ENCODE peak calls at places on chromosomes 5 and 9, in six cellular contexts. One of them, this sample, is unnamed.

GRCh38 chr9:100397867-100398266 is 29.1 kb upstream of the MSANTD3 start:
- DNase-seq in activated CD8-positive, alpha-beta memory T cell treated with anti-CD3 and anti-CD28 coated beads for 4 hours: no peak
- DNase-seq in DMS 273 treated with DMSO at 0.1 percent for 48 hours: peak
- DNase-seq in fibroblast of pulmonary artery: no peak
- DNase-seq in skeletal muscle cell: no peak
- DNase-seq in COR-L47: no peak
- DNase-seq in this sample: no peak

GRCh38 chr5:74530316-74530917 is 110.1 kb downstream of the ENC1 start:
- DNase-seq in skeletal muscle cell: no peak
- DNase-seq in COR-L47: no peak
- DNase-seq in fibroblast of pulmonary artery: peak
- DNase-seq in activated CD8-positive, alpha-beta memory T cell treated with anti-CD3 and anti-CD28 coated beads for 4 hours: no peak
- DNase-seq in DMS 273 treated with DMSO at 0.1 percent for 48 hours: no peak
- DNase-seq in this sample: no peak

GRCh38 chr5:146751781-146752401 is 126.7 kb downstream of the PPP2R2B start:
- DNase-seq in skeletal muscle cell: no peak
- DNase-seq in fibroblast of pulmonary artery: no peak
- DNase-seq in COR-L47: no peak
- DNase-seq in DMS 273 treated with DMSO at 0.1 percent for 48 hours: peak
- DNase-seq in activated CD8-positive, alpha-beta memory T cell treated with anti-CD3 and anti-CD28 coated beads for 4 hours: peak
- DNase-seq in this sample: no peak

GRCh38 chr5:163459465-163459887 is 426 bp downstream of the NUDCD2 start:
- DNase-seq in skeletal muscle cell: no peak
- DNase-seq in fibroblast of pulmonary artery: no peak
- DNase-seq in DMS 273 treated with DMSO at 0.1 percent for 48 hours: no peak
- DNase-seq in activated CD8-positive, alpha-beta memory T cell treated with anti-CD3 and anti-CD28 coated beads for 4 hours: no peak
- DNase-seq in COR-L47: peak
- DNase-seq in this sample: no peak

GRCh38 chr5:135859656-135860055 is 25.2 kb downstream of the SLC25A48 start:
- DNase-seq in DMS 273 treated with DMSO at 0.1 percent for 48 hours: no peak
- DNase-seq in skeletal muscle cell: no peak
- DNase-seq in COR-L47: no peak
- DNase-seq in fibroblast of pulmonary artery: no peak
- DNase-seq in activated CD8-positive, alpha-beta memory T cell treated with anti-CD3 and anti-CD28 coated beads for 4 hours: no peak
- DNase-seq in this sample: no peak

GRCh38 chr9:74379718-74380117 is 117.4 kb upstream of the RORB start:
- DNase-seq in DMS 273 treated with DMSO at 0.1 percent for 48 hours: no peak
- DNase-seq in activated CD8-positive, alpha-beta memory T cell treated with anti-CD3 and anti-CD28 coated beads for 4 hours: no peak
- DNase-seq in fibroblast of pulmonary artery: no peak
- DNase-seq in COR-L47: peak
- DNase-seq in skeletal muscle cell: no peak
- DNase-seq in this sample: peak

GRCh38 chr9:117458066-117458465 is 43.2 kb upstream of the ASTN2 start:
- DNase-seq in activated CD8-positive, alpha-beta memory T cell treated with anti-CD3 and anti-CD28 coated beads for 4 hours: no peak
- DNase-seq in skeletal muscle cell: no peak
- DNase-seq in fibroblast of pulmonary artery: no peak
- DNase-seq in DMS 273 treated with DMSO at 0.1 percent for 48 hours: peak
- DNase-seq in COR-L47: no peak
- DNase-seq in this sample: no peak

GRCh38 chr9:95506692-95507455 is 9.9 kb downstream of the PTCH1 start:
- DNase-seq in skeletal muscle cell: peak
- DNase-seq in COR-L47: peak
- DNase-seq in fibroblast of pulmonary artery: peak
- DNase-seq in DMS 273 treated with DMSO at 0.1 percent for 48 hours: peak
- DNase-seq in activated CD8-positive, alpha-beta memory T cell treated with anti-CD3 and anti-CD28 coated beads for 4 hours: no peak
- DNase-seq in this sample: peak

GRCh38 chr9:5310851-5311250 is 6.3 kb upstream of the RLN2 start:
- DNase-seq in skeletal muscle cell: no peak
- DNase-seq in fibroblast of pulmonary artery: no peak
- DNase-seq in activated CD8-positive, alpha-beta memory T cell treated with anti-CD3 and anti-CD28 coated beads for 4 hours: no peak
- DNase-seq in DMS 273 treated with DMSO at 0.1 percent for 48 hours: no peak
- DNase-seq in COR-L47: no peak
- DNase-seq in this sample: no peak

GRCh38 chr9:124292696-124293593 is 35.2 kb downstream of the NEK6 start:
- DNase-seq in DMS 273 treated with DMSO at 0.1 percent for 48 hours: no peak
- DNase-seq in COR-L47: no peak
- DNase-seq in skeletal muscle cell: no peak
- DNase-seq in activated CD8-positive, alpha-beta memory T cell treated with anti-CD3 and anti-CD28 coated beads for 4 hours: no peak
- DNase-seq in fibroblast of pulmonary artery: no peak
- DNase-seq in this sample: no peak

GRCh38 chr5:116544542-116545241 is 29.9 kb downstream of the SEMA6A start:
- DNase-seq in fibroblast of pulmonary artery: no peak
- DNase-seq in DMS 273 treated with DMSO at 0.1 percent for 48 hours: no peak
- DNase-seq in skeletal muscle cell: no peak
- DNase-seq in activated CD8-positive, alpha-beta memory T cell treated with anti-CD3 and anti-CD28 coated beads for 4 hours: no peak
- DNase-seq in COR-L47: no peak
- DNase-seq in this sample: peak

GRCh38 chr5:145991044-145991575 is 54.7 kb downstream of the SH3RF2 start:
- DNase-seq in skeletal muscle cell: no peak
- DNase-seq in DMS 273 treated with DMSO at 0.1 percent for 48 hours: no peak
- DNase-seq in activated CD8-positive, alpha-beta memory T cell treated with anti-CD3 and anti-CD28 coated beads for 4 hours: no peak
- DNase-seq in COR-L47: no peak
- DNase-seq in fibroblast of pulmonary artery: peak
- DNase-seq in this sample: no peak

GRCh38 chr9:127093319-127094020 is 29.0 kb downstream of the ANGPTL2 start:
- DNase-seq in fibroblast of pulmonary artery: no peak
- DNase-seq in activated CD8-positive, alpha-beta memory T cell treated with anti-CD3 and anti-CD28 coated beads for 4 hours: no peak
- DNase-seq in COR-L47: no peak
- DNase-seq in skeletal muscle cell: no peak
- DNase-seq in DMS 273 treated with DMSO at 0.1 percent for 48 hours: no peak
- DNase-seq in this sample: no peak

GRCh38 chr5:67262202-67262601 is 65.6 kb upstream of the CD180 start:
- DNase-seq in skeletal muscle cell: no peak
- DNase-seq in activated CD8-positive, alpha-beta memory T cell treated with anti-CD3 and anti-CD28 coated beads for 4 hours: no peak
- DNase-seq in DMS 273 treated with DMSO at 0.1 percent for 48 hours: no peak
- DNase-seq in COR-L47: no peak
- DNase-seq in fibroblast of pulmonary artery: no peak
- DNase-seq in this sample: no peak

GRCh38 chr5:84227221-84227620 is 157.5 kb downstream of the EDIL3 start:
- DNase-seq in fibroblast of pulmonary artery: no peak
- DNase-seq in skeletal muscle cell: no peak
- DNase-seq in activated CD8-positive, alpha-beta memory T cell treated with anti-CD3 and anti-CD28 coated beads for 4 hours: no peak
- DNase-seq in COR-L47: no peak
- DNase-seq in DMS 273 treated with DMSO at 0.1 percent for 48 hours: no peak
- DNase-seq in this sample: no peak

GRCh38 chr9:37776328-37776727 is 8.5 kb downstream of the EXOSC3 start:
- DNase-seq in DMS 273 treated with DMSO at 0.1 percent for 48 hours: no peak
- DNase-seq in activated CD8-positive, alpha-beta memory T cell treated with anti-CD3 and anti-CD28 coated beads for 4 hours: no peak
- DNase-seq in COR-L47: no peak
- DNase-seq in fibroblast of pulmonary artery: peak
- DNase-seq in skeletal muscle cell: no peak
- DNase-seq in this sample: no peak

GRCh38 chr5:45695011-45695667 is 1.0 kb downstream of the HCN1 start:
- DNase-seq in fibroblast of pulmonary artery: no peak
- DNase-seq in COR-L47: no peak
- DNase-seq in DMS 273 treated with DMSO at 0.1 percent for 48 hours: no peak
- DNase-seq in skeletal muscle cell: no peak
- DNase-seq in activated CD8-positive, alpha-beta memory T cell treated with anti-CD3 and anti-CD28 coated beads for 4 hours: no peak
- DNase-seq in this sample: peak

GRCh38 chr9:101567725-101567993 is 27.1 kb downstream of the PPP3R2 start:
- DNase-seq in DMS 273 treated with DMSO at 0.1 percent for 48 hours: no peak
- DNase-seq in activated CD8-positive, alpha-beta memory T cell treated with anti-CD3 and anti-CD28 coated beads for 4 hours: no peak
- DNase-seq in skeletal muscle cell: no peak
- DNase-seq in fibroblast of pulmonary artery: no peak
- DNase-seq in COR-L47: no peak
- DNase-seq in this sample: no peak

GRCh38 chr9:135743546-135744332 is 41.8 kb downstream of the KCNT1 start:
- DNase-seq in skeletal muscle cell: no peak
- DNase-seq in activated CD8-positive, alpha-beta memory T cell treated with anti-CD3 and anti-CD28 coated beads for 4 hours: no peak
- DNase-seq in DMS 273 treated with DMSO at 0.1 percent for 48 hours: no peak
- DNase-seq in fibroblast of pulmonary artery: no peak
- DNase-seq in COR-L47: no peak
- DNase-seq in this sample: no peak

GRCh38 chr5:60504342-60504741 is 195.6 kb downstream of the DEPDC1B start:
- DNase-seq in DMS 273 treated with DMSO at 0.1 percent for 48 hours: no peak
- DNase-seq in fibroblast of pulmonary artery: no peak
- DNase-seq in skeletal muscle cell: no peak
- DNase-seq in activated CD8-positive, alpha-beta memory T cell treated with anti-CD3 and anti-CD28 coated beads for 4 hours: no peak
- DNase-seq in COR-L47: no peak
- DNase-seq in this sample: no peak

GRCh38 chr5:150137997-150138396 is 17.6 kb downstream of the PDGFRB start:
- DNase-seq in COR-L47: no peak
- DNase-seq in fibroblast of pulmonary artery: peak
- DNase-seq in skeletal muscle cell: peak
- DNase-seq in DMS 273 treated with DMSO at 0.1 percent for 48 hours: no peak
- DNase-seq in activated CD8-positive, alpha-beta memory T cell treated with anti-CD3 and anti-CD28 coated beads for 4 hours: no peak
- DNase-seq in this sample: no peak

GRCh38 chr5:139925650-139926640 is 117.2 kb downstream of the NRG2 start:
- DNase-seq in DMS 273 treated with DMSO at 0.1 percent for 48 hours: no peak
- DNase-seq in activated CD8-positive, alpha-beta memory T cell treated with anti-CD3 and anti-CD28 coated beads for 4 hours: no peak
- DNase-seq in COR-L47: no peak
- DNase-seq in fibroblast of pulmonary artery: no peak
- DNase-seq in skeletal muscle cell: no peak
- DNase-seq in this sample: no peak

GRCh38 chr5:90843443-90843842 is 284.8 kb downstream of the ADGRV1 start:
- DNase-seq in skeletal muscle cell: no peak
- DNase-seq in fibroblast of pulmonary artery: no peak
- DNase-seq in DMS 273 treated with DMSO at 0.1 percent for 48 hours: no peak
- DNase-seq in activated CD8-positive, alpha-beta memory T cell treated with anti-CD3 and anti-CD28 coated beads for 4 hours: no peak
- DNase-seq in COR-L47: no peak
- DNase-seq in this sample: no peak

GRCh38 chr9:18906656-18907395 is 126.2 kb downstream of the SAXO1 start:
- DNase-seq in fibroblast of pulmonary artery: peak
- DNase-seq in COR-L47: no peak
- DNase-seq in DMS 273 treated with DMSO at 0.1 percent for 48 hours: no peak
- DNase-seq in activated CD8-positive, alpha-beta memory T cell treated with anti-CD3 and anti-CD28 coated beads for 4 hours: no peak
- DNase-seq in skeletal muscle cell: peak
- DNase-seq in this sample: peak

GRCh38 chr5:54278031-54278830 is 32.1 kb downstream of the ARL15 start:
- DNase-seq in activated CD8-positive, alpha-beta memory T cell treated with anti-CD3 and anti-CD28 coated beads for 4 hours: no peak
- DNase-seq in COR-L47: no peak
- DNase-seq in skeletal muscle cell: no peak
- DNase-seq in DMS 273 treated with DMSO at 0.1 percent for 48 hours: no peak
- DNase-seq in fibroblast of pulmonary artery: no peak
- DNase-seq in this sample: no peak

GRCh38 chr9:91495450-91495849 is 71.8 kb upstream of the NFIL3 start:
- DNase-seq in DMS 273 treated with DMSO at 0.1 percent for 48 hours: no peak
- DNase-seq in COR-L47: no peak
- DNase-seq in fibroblast of pulmonary artery: peak
- DNase-seq in activated CD8-positive, alpha-beta memory T cell treated with anti-CD3 and anti-CD28 coated beads for 4 hours: no peak
- DNase-seq in skeletal muscle cell: peak
- DNase-seq in this sample: peak

GRCh38 chr9:37963936-37964739 is 60.2 kb upstream of the SLC25A51 start:
- DNase-seq in DMS 273 treated with DMSO at 0.1 percent for 48 hours: no peak
- DNase-seq in skeletal muscle cell: peak
- DNase-seq in fibroblast of pulmonary artery: peak
- DNase-seq in activated CD8-positive, alpha-beta memory T cell treated with anti-CD3 and anti-CD28 coated beads for 4 hours: no peak
- DNase-seq in COR-L47: no peak
- DNase-seq in this sample: peak

GRCh38 chr5:39353714-39354399 is 10.4 kb downstream of the C9 start:
- DNase-seq in fibroblast of pulmonary artery: peak
- DNase-seq in COR-L47: no peak
- DNase-seq in skeletal muscle cell: no peak
- DNase-seq in activated CD8-positive, alpha-beta memory T cell treated with anti-CD3 and anti-CD28 coated beads for 4 hours: no peak
- DNase-seq in DMS 273 treated with DMSO at 0.1 percent for 48 hours: no peak
- DNase-seq in this sample: no peak

GRCh38 chr5:158928405-158928804 is 171.3 kb downstream of the EBF1 start:
- DNase-seq in activated CD8-positive, alpha-beta memory T cell treated with anti-CD3 and anti-CD28 coated beads for 4 hours: no peak
- DNase-seq in DMS 273 treated with DMSO at 0.1 percent for 48 hours: no peak
- DNase-seq in COR-L47: no peak
- DNase-seq in fibroblast of pulmonary artery: no peak
- DNase-seq in skeletal muscle cell: no peak
- DNase-seq in this sample: no peak

GRCh38 chr5:8013951-8014844 is 145.2 kb downstream of the MTRR start:
- DNase-seq in skeletal muscle cell: no peak
- DNase-seq in activated CD8-positive, alpha-beta memory T cell treated with anti-CD3 and anti-CD28 coated beads for 4 hours: no peak
- DNase-seq in DMS 273 treated with DMSO at 0.1 percent for 48 hours: no peak
- DNase-seq in fibroblast of pulmonary artery: no peak
- DNase-seq in COR-L47: no peak
- DNase-seq in this sample: no peak

GRCh38 chr9:116144038-116144437 is 9.6 kb upstream of the PAPPA start:
- DNase-seq in COR-L47: no peak
- DNase-seq in fibroblast of pulmonary artery: peak
- DNase-seq in DMS 273 treated with DMSO at 0.1 percent for 48 hours: no peak
- DNase-seq in skeletal muscle cell: no peak
- DNase-seq in activated CD8-positive, alpha-beta memory T cell treated with anti-CD3 and anti-CD28 coated beads for 4 hours: no peak
- DNase-seq in this sample: no peak

GRCh38 chr5:150311015-150311692 is 8.4 kb upstream of the ARSI start:
- DNase-seq in COR-L47: no peak
- DNase-seq in skeletal muscle cell: no peak
- DNase-seq in activated CD8-positive, alpha-beta memory T cell treated with anti-CD3 and anti-CD28 coated beads for 4 hours: no peak
- DNase-seq in fibroblast of pulmonary artery: no peak
- DNase-seq in DMS 273 treated with DMSO at 0.1 percent for 48 hours: no peak
- DNase-seq in this sample: no peak

GRCh38 chr9:133377721-133378216 is 1.6 kb downstream of the STKLD1 start:
- DNase-seq in fibroblast of pulmonary artery: peak
- DNase-seq in skeletal muscle cell: no peak
- DNase-seq in COR-L47: no peak
- DNase-seq in activated CD8-positive, alpha-beta memory T cell treated with anti-CD3 and anti-CD28 coated beads for 4 hours: no peak
- DNase-seq in DMS 273 treated with DMSO at 0.1 percent for 48 hours: no peak
- DNase-seq in this sample: no peak

GRCh38 chr9:115018547-115019435 is 88.4 kb upstream of the TNFSF8 start:
- DNase-seq in skeletal muscle cell: peak
- DNase-seq in fibroblast of pulmonary artery: peak
- DNase-seq in COR-L47: no peak
- DNase-seq in DMS 273 treated with DMSO at 0.1 percent for 48 hours: no peak
- DNase-seq in activated CD8-positive, alpha-beta memory T cell treated with anti-CD3 and anti-CD28 coated beads for 4 hours: no peak
- DNase-seq in this sample: peak